ENCODE peak calls at places on chromosomes 3 and 15, in seven cellular contexts. One of them, this sample, is unnamed.

GRCh38 chr3:150370129-150370602 is 37.9 kb upstream of the TSC22D2 start:
- DNase-seq in T-helper 17 cell: no peak
- DNase-seq in omental fat pad: no peak
- DNase-seq in amniotic stem cell: peak
- DNase-seq in effector memory CD4-positive, alpha-beta T cell: no peak
- DNase-seq in activated naive CD8-positive, alpha-beta T cell treated with anti-CD3 and anti-CD28 coated beads, Interleukin-2, amount 10 ng/mL, durations not matched to agents 7 days and 5 days: no peak
- DNase-seq in germinal center: no peak
- DNase-seq in this sample: no peak

GRCh38 chr15:35496585-35496984 is 49.4 kb downstream of the DPH6 start:
- DNase-seq in T-helper 17 cell: no peak
- DNase-seq in omental fat pad: no peak
- DNase-seq in amniotic stem cell: no peak
- DNase-seq in effector memory CD4-positive, alpha-beta T cell: no peak
- DNase-seq in activated naive CD8-positive, alpha-beta T cell treated with anti-CD3 and anti-CD28 coated beads, Interleukin-2, amount 10 ng/mL, durations not matched to agents 7 days and 5 days: no peak
- DNase-seq in germinal center: peak
- DNase-seq in this sample: no peak

GRCh38 chr3:111857474-111857873 is 1.6 kb upstream of the PHLDB2 start:
- DNase-seq in T-helper 17 cell: no peak
- DNase-seq in omental fat pad: no peak
- DNase-seq in amniotic stem cell: no peak
- DNase-seq in effector memory CD4-positive, alpha-beta T cell: no peak
- DNase-seq in activated naive CD8-positive, alpha-beta T cell treated with anti-CD3 and anti-CD28 coated beads, Interleukin-2, amount 10 ng/mL, durations not matched to agents 7 days and 5 days: no peak
- DNase-seq in germinal center: no peak
- DNase-seq in this sample: no peak

GRCh38 chr3:72255736-72256559 is 471.0 kb upstream of the PROK2 start:
- DNase-seq in T-helper 17 cell: no peak
- DNase-seq in omental fat pad: no peak
- DNase-seq in amniotic stem cell: no peak
- DNase-seq in effector memory CD4-positive, alpha-beta T cell: no peak
- DNase-seq in activated naive CD8-positive, alpha-beta T cell treated with anti-CD3 and anti-CD28 coated beads, Interleukin-2, amount 10 ng/mL, durations not matched to agents 7 days and 5 days: no peak
- DNase-seq in germinal center: peak
- DNase-seq in this sample: peak

GRCh38 chr3:113439576-113439975 is 1.7 kb downstream of the CFAP44 start:
- DNase-seq in T-helper 17 cell: no peak
- DNase-seq in omental fat pad: no peak
- DNase-seq in amniotic stem cell: no peak
- DNase-seq in effector memory CD4-positive, alpha-beta T cell: no peak
- DNase-seq in activated naive CD8-positive, alpha-beta T cell treated with anti-CD3 and anti-CD28 coated beads, Interleukin-2, amount 10 ng/mL, durations not matched to agents 7 days and 5 days: no peak
- DNase-seq in germinal center: no peak
- DNase-seq in this sample: no peak

GRCh38 chr15:66865622-66866611 is 163.9 kb downstream of the SMAD6 start:
- DNase-seq in T-helper 17 cell: no peak
- DNase-seq in omental fat pad: no peak
- DNase-seq in amniotic stem cell: no peak
- DNase-seq in effector memory CD4-positive, alpha-beta T cell: no peak
- DNase-seq in activated naive CD8-positive, alpha-beta T cell treated with anti-CD3 and anti-CD28 coated beads, Interleukin-2, amount 10 ng/mL, durations not matched to agents 7 days and 5 days: peak
- DNase-seq in germinal center: peak
- DNase-seq in this sample: peak

GRCh38 chr15:94272251-94272898 is 41.0 kb downstream of the MCTP2 start:
- DNase-seq in T-helper 17 cell: no peak
- DNase-seq in omental fat pad: no peak
- DNase-seq in amniotic stem cell: no peak
- DNase-seq in effector memory CD4-positive, alpha-beta T cell: no peak
- DNase-seq in activated naive CD8-positive, alpha-beta T cell treated with anti-CD3 and anti-CD28 coated beads, Interleukin-2, amount 10 ng/mL, durations not matched to agents 7 days and 5 days: no peak
- DNase-seq in germinal center: no peak
- DNase-seq in this sample: no peak

GRCh38 chr3:188349276-188349962 is 195.5 kb downstream of the LPP start:
- DNase-seq in T-helper 17 cell: no peak
- DNase-seq in omental fat pad: no peak
- DNase-seq in amniotic stem cell: no peak
- DNase-seq in effector memory CD4-positive, alpha-beta T cell: no peak
- DNase-seq in activated naive CD8-positive, alpha-beta T cell treated with anti-CD3 and anti-CD28 coated beads, Interleukin-2, amount 10 ng/mL, durations not matched to agents 7 days and 5 days: no peak
- DNase-seq in germinal center: no peak
- DNase-seq in this sample: no peak

GRCh38 chr3:48990636-48991421 is 788 bp downstream of the P4HTM start:
- DNase-seq in T-helper 17 cell: no peak
- DNase-seq in omental fat pad: no peak
- DNase-seq in amniotic stem cell: no peak
- DNase-seq in effector memory CD4-positive, alpha-beta T cell: no peak
- DNase-seq in activated naive CD8-positive, alpha-beta T cell treated with anti-CD3 and anti-CD28 coated beads, Interleukin-2, amount 10 ng/mL, durations not matched to agents 7 days and 5 days: no peak
- DNase-seq in germinal center: no peak
- DNase-seq in this sample: no peak

GRCh38 chr3:4270726-4271125 is 32.4 kb upstream of the SETMAR start:
- DNase-seq in T-helper 17 cell: no peak
- DNase-seq in omental fat pad: no peak
- DNase-seq in amniotic stem cell: no peak
- DNase-seq in effector memory CD4-positive, alpha-beta T cell: no peak
- DNase-seq in activated naive CD8-positive, alpha-beta T cell treated with anti-CD3 and anti-CD28 coated beads, Interleukin-2, amount 10 ng/mL, durations not matched to agents 7 days and 5 days: no peak
- DNase-seq in germinal center: no peak
- DNase-seq in this sample: no peak

GRCh38 chr3:40109641-40110490 is 199.6 kb upstream of the EIF1B start:
- DNase-seq in T-helper 17 cell: no peak
- DNase-seq in omental fat pad: no peak
- DNase-seq in amniotic stem cell: no peak
- DNase-seq in effector memory CD4-positive, alpha-beta T cell: no peak
- DNase-seq in activated naive CD8-positive, alpha-beta T cell treated with anti-CD3 and anti-CD28 coated beads, Interleukin-2, amount 10 ng/mL, durations not matched to agents 7 days and 5 days: no peak
- DNase-seq in germinal center: no peak
- DNase-seq in this sample: no peak

GRCh38 chr3:95711789-95712188 is 1102.6 kb upstream of the EPHA6 start:
- DNase-seq in T-helper 17 cell: no peak
- DNase-seq in omental fat pad: no peak
- DNase-seq in amniotic stem cell: no peak
- DNase-seq in effector memory CD4-positive, alpha-beta T cell: no peak
- DNase-seq in activated naive CD8-positive, alpha-beta T cell treated with anti-CD3 and anti-CD28 coated beads, Interleukin-2, amount 10 ng/mL, durations not matched to agents 7 days and 5 days: no peak
- DNase-seq in germinal center: no peak
- DNase-seq in this sample: no peak

GRCh38 chr3:28934135-28934813 is 346.6 kb upstream of the RBMS3 start:
- DNase-seq in T-helper 17 cell: no peak
- DNase-seq in omental fat pad: no peak
- DNase-seq in amniotic stem cell: no peak
- DNase-seq in effector memory CD4-positive, alpha-beta T cell: no peak
- DNase-seq in activated naive CD8-positive, alpha-beta T cell treated with anti-CD3 and anti-CD28 coated beads, Interleukin-2, amount 10 ng/mL, durations not matched to agents 7 days and 5 days: no peak
- DNase-seq in germinal center: no peak
- DNase-seq in this sample: no peak

GRCh38 chr3:188656196-188656982 is 502.4 kb downstream of the LPP start:
- DNase-seq in T-helper 17 cell: no peak
- DNase-seq in omental fat pad: no peak
- DNase-seq in amniotic stem cell: no peak
- DNase-seq in effector memory CD4-positive, alpha-beta T cell: no peak
- DNase-seq in activated naive CD8-positive, alpha-beta T cell treated with anti-CD3 and anti-CD28 coated beads, Interleukin-2, amount 10 ng/mL, durations not matched to agents 7 days and 5 days: no peak
- DNase-seq in germinal center: no peak
- DNase-seq in this sample: peak

GRCh38 chr3:53948174-53948573 is 56.5 kb upstream of the SELENOK start:
- DNase-seq in T-helper 17 cell: no peak
- DNase-seq in omental fat pad: no peak
- DNase-seq in amniotic stem cell: no peak
- DNase-seq in effector memory CD4-positive, alpha-beta T cell: no peak
- DNase-seq in activated naive CD8-positive, alpha-beta T cell treated with anti-CD3 and anti-CD28 coated beads, Interleukin-2, amount 10 ng/mL, durations not matched to agents 7 days and 5 days: no peak
- DNase-seq in germinal center: no peak
- DNase-seq in this sample: no peak

GRCh38 chr3:101333883-101334282 is 13.5 kb upstream of the IMPG2 start:
- DNase-seq in T-helper 17 cell: no peak
- DNase-seq in omental fat pad: no peak
- DNase-seq in amniotic stem cell: no peak
- DNase-seq in effector memory CD4-positive, alpha-beta T cell: no peak
- DNase-seq in activated naive CD8-positive, alpha-beta T cell treated with anti-CD3 and anti-CD28 coated beads, Interleukin-2, amount 10 ng/mL, durations not matched to agents 7 days and 5 days: no peak
- DNase-seq in germinal center: no peak
- DNase-seq in this sample: no peak

GRCh38 chr3:45273681-45274515 is 47.8 kb upstream of the TMEM158 start:
- DNase-seq in T-helper 17 cell: no peak
- DNase-seq in omental fat pad: no peak
- DNase-seq in amniotic stem cell: no peak
- DNase-seq in effector memory CD4-positive, alpha-beta T cell: no peak
- DNase-seq in activated naive CD8-positive, alpha-beta T cell treated with anti-CD3 and anti-CD28 coated beads, Interleukin-2, amount 10 ng/mL, durations not matched to agents 7 days and 5 days: no peak
- DNase-seq in germinal center: no peak
- DNase-seq in this sample: no peak

GRCh38 chr3:129777806-129778205 is 115.7 kb downstream of the TMCC1 start:
- DNase-seq in T-helper 17 cell: no peak
- DNase-seq in omental fat pad: no peak
- DNase-seq in amniotic stem cell: no peak
- DNase-seq in effector memory CD4-positive, alpha-beta T cell: no peak
- DNase-seq in activated naive CD8-positive, alpha-beta T cell treated with anti-CD3 and anti-CD28 coated beads, Interleukin-2, amount 10 ng/mL, durations not matched to agents 7 days and 5 days: no peak
- DNase-seq in germinal center: no peak
- DNase-seq in this sample: no peak

GRCh38 chr3:40397912-40398311 is 10.9 kb downstream of the ENTPD3 start:
- DNase-seq in T-helper 17 cell: no peak
- DNase-seq in omental fat pad: no peak
- DNase-seq in amniotic stem cell: no peak
- DNase-seq in effector memory CD4-positive, alpha-beta T cell: no peak
- DNase-seq in activated naive CD8-positive, alpha-beta T cell treated with anti-CD3 and anti-CD28 coated beads, Interleukin-2, amount 10 ng/mL, durations not matched to agents 7 days and 5 days: no peak
- DNase-seq in germinal center: no peak
- DNase-seq in this sample: no peak

GRCh38 chr3:12993623-12994356 is 79.4 kb downstream of the IQSEC1 start:
- DNase-seq in T-helper 17 cell: no peak
- DNase-seq in omental fat pad: no peak
- DNase-seq in amniotic stem cell: no peak
- DNase-seq in effector memory CD4-positive, alpha-beta T cell: no peak
- DNase-seq in activated naive CD8-positive, alpha-beta T cell treated with anti-CD3 and anti-CD28 coated beads, Interleukin-2, amount 10 ng/mL, durations not matched to agents 7 days and 5 days: peak
- DNase-seq in germinal center: peak
- DNase-seq in this sample: no peak

GRCh38 chr15:39868396-39868795 is 51.7 kb downstream of the GPR176 start:
- DNase-seq in T-helper 17 cell: no peak
- DNase-seq in omental fat pad: no peak
- DNase-seq in amniotic stem cell: no peak
- DNase-seq in effector memory CD4-positive, alpha-beta T cell: no peak
- DNase-seq in activated naive CD8-positive, alpha-beta T cell treated with anti-CD3 and anti-CD28 coated beads, Interleukin-2, amount 10 ng/mL, durations not matched to agents 7 days and 5 days: no peak
- DNase-seq in germinal center: no peak
- DNase-seq in this sample: no peak

GRCh38 chr15:38961886-38962285 is 397.3 kb upstream of the RASGRP1 start:
- DNase-seq in T-helper 17 cell: no peak
- DNase-seq in omental fat pad: no peak
- DNase-seq in amniotic stem cell: no peak
- DNase-seq in effector memory CD4-positive, alpha-beta T cell: no peak
- DNase-seq in activated naive CD8-positive, alpha-beta T cell treated with anti-CD3 and anti-CD28 coated beads, Interleukin-2, amount 10 ng/mL, durations not matched to agents 7 days and 5 days: no peak
- DNase-seq in germinal center: no peak
- DNase-seq in this sample: no peak